ENCODE peak calls at places on chromosomes 5 and 9, in eight cellular contexts. E is astrocyte of the hippocampus; W is cardiac septum; M is hypothalamus; F is nephron progenitor cell; K is activated T-cell treated with anti-CD3 and anti-CD28 coated beads for 1 hour; U is HTR-8/SVneo; Q is activated CD4-positive, alpha-beta T cell treated with anti-CD3 and anti-CD28 coated beads, Interleukin-2, amount 50 U/mL, for 4 hours. L is an unnamed sample.

GRCh38 chr9:18451409-18451808 is 22.5 kb upstream of the ADAMTSL1 start:
- DNase-seq in M (no peak), E (no peak), F (no peak), K (no peak), W (no peak), Q (no peak), U (no peak), L (no peak)

GRCh38 chr9:90894956-90895687 is 93.5 kb downstream of the SYK start:
- DNase-seq in E (no peak), Q (no peak), U (peak; percentile 8), F (peak; percentile 45), K (no peak), M (no peak), W (no peak), L (peak; percentile 20)

GRCh38 chr5:110611817-110612216 is 114.7 kb downstream of the TMEM232 start:
- DNase-seq in U (no peak), E (no peak), M (no peak), Q (no peak), F (no peak), K (no peak), W (no peak), L (no peak)

GRCh38 chr9:137163101-137163661 is 6.7 kb downstream of the LRRC26 start:
- DNase-seq in U (no peak), Q (no peak), W (no peak), K (no peak), F (peak; percentile 37), E (no peak), M (no peak), L (no peak)

GRCh38 chr9:32422237-32422806 is 37.9 kb downstream of the ACO1 start:
- DNase-seq in K (no peak), U (no peak), Q (no peak), E (no peak), F (no peak), M (no peak), W (no peak), L (no peak)

GRCh38 chr5:8953016-8953415 is 592.9 kb downstream of the SEMA5A start:
- DNase-seq in Q (no peak), E (no peak), K (no peak), U (no peak), F (no peak), W (no peak), M (no peak), L (no peak)

GRCh38 chr9:121782514-121783110 is 131.2 kb downstream of the DAB2IP start:
- DNase-seq in U (no peak), E (no peak), W (no peak), F (no peak), K (no peak), M (no peak), Q (no peak), L (no peak)

GRCh38 chr9:121498150-121498486 is 1.5 kb downstream of the GGTA1 start:
- DNase-seq in W (no peak), Q (no peak), M (peak; percentile 20), U (peak; percentile 82), E (peak; percentile 82), F (peak; percentile 63), K (no peak), L (peak; percentile 82)

GRCh38 chr9:69578026-69578425 is 94.1 kb downstream of the APBA1 start:
- DNase-seq in F (no peak), Q (no peak), M (no peak), K (no peak), E (no peak), U (no peak), W (no peak), L (no peak)

GRCh38 chr5:175687231-175687701 is 29.4 kb downstream of the HRH2 start:
- DNase-seq in K (no peak), E (no peak), F (no peak), U (no peak), M (no peak), W (peak; percentile 92), Q (no peak), L (no peak)

GRCh38 chr9:112361602-112362001 is 18.3 kb upstream of the HSDL2 start:
- DNase-seq in K (no peak), U (peak; percentile 28), W (no peak), E (peak; percentile 58), Q (no peak), M (no peak), F (no peak), L (no peak)

GRCh38 chr5:131367219-131367860 is 103.5 kb downstream of the CDC42SE2 start:
- DNase-seq in M (no peak), K (no peak), U (no peak), F (no peak), E (no peak), Q (no peak), W (no peak), L (no peak)

GRCh38 chr9:137056739-137057407 is 3.0 kb upstream of the ENTPD2 start:
- DNase-seq in W (no peak), Q (no peak), U (no peak), K (no peak), F (no peak), E (no peak), M (no peak), L (no peak)

GRCh38 chr9:137416563-137417151 is 6.3 kb downstream of the EXD3 start:
- DNase-seq in Q (no peak), K (no peak), E (no peak), M (no peak), W (no peak), F (no peak), U (no peak), L (no peak)

GRCh38 chr9:14992025-14992424 is 81.8 kb upstream of the FREM1 start:
- DNase-seq in U (no peak), E (no peak), M (no peak), F (no peak), Q (no peak), K (no peak), W (no peak), L (peak; percentile 46)

GRCh38 chr5:34570721-34571379 is 85.3 kb upstream of the RAI14 start:
- DNase-seq in F (no peak), W (no peak), M (no peak), Q (no peak), K (no peak), U (peak; percentile 44), E (peak; percentile 46), L (no peak)

GRCh38 chr5:50595199-50595598 is 71.2 kb upstream of the PARP8 start:
- DNase-seq in W (no peak), Q (no peak), K (no peak), M (no peak), F (no peak), U (peak; percentile 74), E (peak; percentile 80), L (peak; percentile 95)

GRCh38 chr9:3490957-3491356 is 34.8 kb downstream of the RFX3 start:
- DNase-seq in K (no peak), Q (no peak), U (no peak), E (no peak), W (no peak), M (no peak), F (no peak), L (no peak)

GRCh38 chr9:137804908-137805356 is 72.7 kb upstream of the CACNA1B start:
- DNase-seq in M (no peak), W (no peak), Q (no peak), E (no peak), U (no peak), F (no peak), K (no peak), L (no peak)

GRCh38 chr9:131743501-131743900 is 3.6 kb upstream of the RAPGEF1 start:
- DNase-seq in W (no peak), U (no peak), E (no peak), Q (no peak), M (no peak), K (no peak), F (no peak), L (no peak)

GRCh38 chr5:59560553-59560952 is 333.0 kb downstream of the PDE4D start:
- DNase-seq in K (no peak), U (no peak), W (no peak), Q (no peak), E (no peak), F (no peak), M (no peak), L (no peak)

GRCh38 chr5:146301666-146302065 is 37.0 kb upstream of the POU4F3 start:
- DNase-seq in Q (no peak), K (no peak), M (no peak), F (no peak), W (no peak), U (no peak), E (no peak), L (no peak)

GRCh38 chr9:96116275-96117051 is 185.5 kb downstream of the HSD17B3 start:
- DNase-seq in E (no peak), W (no peak), U (no peak), F (no peak), K (no peak), M (peak; percentile 90), Q (no peak), L (no peak)

GRCh38 chr9:84297162-84297821 is 43.3 kb downstream of the SLC28A3 start:
- DNase-seq in E (peak; percentile 65), F (no peak), U (no peak), K (no peak), Q (no peak), W (no peak), M (no peak), L (no peak)

GRCh38 chr5:127025507-127025906 is 4.9 kb downstream of the MARCHF3 start:
- DNase-seq in E (no peak), Q (no peak), W (no peak), M (no peak), K (no peak), U (no peak), F (no peak), L (no peak)

GRCh38 chr5:51881901-51882300 is 498.7 kb downstream of the ISL1 start:
- DNase-seq in E (peak; percentile 1), M (no peak), U (no peak), F (no peak), W (no peak), Q (no peak), K (no peak), L (no peak)

GRCh38 chr9:92043002-92043401 is 72.2 kb downstream of the SPTLC1 start:
- DNase-seq in M (no peak), W (no peak), E (no peak), Q (no peak), F (no peak), U (no peak), K (no peak), L (no peak)

GRCh38 chr5:154972476-154973080 is 31.7 kb downstream of the MRPL22 start:
- DNase-seq in F (peak; percentile 47), K (no peak), M (peak; percentile 13), U (peak; percentile 29), W (no peak), E (peak; percentile 71), Q (no peak), L (peak; percentile 25)

GRCh38 chr5:96517294-96517693 is 84.2 kb upstream of the PCSK1 start:
- DNase-seq in M (no peak), Q (no peak), K (no peak), E (peak; percentile 5), F (no peak), U (no peak), W (no peak), L (no peak)

GRCh38 chr5:32020271-32020670 is 153.8 kb downstream of the GOLPH3 start:
- DNase-seq in W (no peak), M (no peak), E (no peak), K (no peak), Q (no peak), U (no peak), F (no peak), L (no peak)

GRCh38 chr9:118640836-118641557 is 728.2 kb downstream of the BRINP1 start:
- DNase-seq in U (no peak), F (no peak), M (no peak), E (peak; percentile 46), K (no peak), Q (no peak), W (no peak), L (no peak)

GRCh38 chr5:138503487-138504270 is 38.4 kb downstream of the EGR1 start:
- DNase-seq in K (no peak), E (peak; percentile 80), F (peak; percentile 38), U (peak; percentile 71), M (peak; percentile 29), W (no peak), Q (no peak), L (peak; percentile 60)

GRCh38 chr9:14782652-14783051 is 60.1 kb upstream of the CER1 start:
- DNase-seq in K (no peak), W (no peak), U (no peak), Q (no peak), F (no peak), M (no peak), E (no peak), L (no peak)

GRCh38 chr9:135904121-135904520 is 3.2 kb downstream of the CAMSAP1 start:
- DNase-seq in M (no peak), W (no peak), U (no peak), E (no peak), K (no peak), F (no peak), Q (no peak), L (no peak)